ENCODE peak calls at places on chromosome 22, in nine cellular contexts. T is A673; G is testis; L is brain microvascular endothelial cell; Z is HCT116; U is cardiac muscle cell; E is CD4-positive, alpha-beta T cell; C is astrocyte; F is colonic mucosa. B is an unnamed sample.
A peak's percentile ranks its signal among the peaks of the same experiment; 100 is the strongest.

GRCh38 chr22:30826670-30827355 is 132.1 kb downstream of the OSBP2 start:
- DNase-seq in T (no peak), C (no peak), E (no peak), L (no peak), Z (no peak), U (no peak), G (no peak), F (no peak), B (no peak)

GRCh38 chr22:38135133-38135706 is 24.7 kb upstream of the BAIAP2L2 start:
- DNase-seq in T (no peak), E (no peak), G (no peak), Z (peak; percentile 53), C (peak; percentile 80), L (peak; percentile 81), F (no peak), U (peak; percentile 83), B (no peak)

GRCh38 chr22:17093081-17093480 is 8.3 kb downstream of the IL17RA start:
- DNase-seq in T (no peak), C (no peak), F (no peak), U (no peak), Z (no peak), L (no peak), G (no peak), E (no peak), B (no peak)

GRCh38 chr22:21000215-21000986 is 1.5 kb downstream of the THAP7 start:
- DNase-seq in T (no peak), E (no peak), C (no peak), F (no peak), L (no peak), U (peak; percentile 16), G (no peak), Z (no peak), B (no peak)

GRCh38 chr22:40665312-40665711 is 14.0 kb upstream of the MCHR1 start:
- DNase-seq in G (peak; percentile 48), U (peak; percentile 50), Z (no peak), C (peak; percentile 65), L (no peak), T (no peak), F (no peak), E (no peak), B (peak; percentile 65)

GRCh38 chr22:27723150-27723549 is 78.4 kb downstream of the MN1 start:
- DNase-seq in C (no peak), F (no peak), Z (no peak), U (no peak), E (no peak), G (no peak), L (no peak), T (no peak), B (no peak)

GRCh38 chr22:47376901-47377520 is 614.6 kb downstream of the TBC1D22A start:
- DNase-seq in T (no peak), E (no peak), U (no peak), G (no peak), F (no peak), C (no peak), L (no peak), Z (no peak), B (no peak)

GRCh38 chr22:20441631-20442484 is 4.2 kb upstream of the SCARF2 start:
- DNase-seq in E (no peak), T (no peak), Z (no peak), F (no peak), C (no peak), G (no peak), L (no peak), U (peak; percentile 47), B (no peak)

GRCh38 chr22:47020157-47020556 is 257.7 kb downstream of the TBC1D22A start:
- DNase-seq in L (no peak), Z (no peak), G (no peak), T (no peak), C (no peak), U (peak; percentile 26), F (no peak), E (no peak), B (no peak)

GRCh38 chr22:44765571-44766285 is 13.4 kb downstream of the ARHGAP8 start:
- DNase-seq in C (peak; percentile 18), T (no peak), U (peak; percentile 13), E (no peak), Z (no peak), G (no peak), F (no peak), L (no peak), B (no peak)

GRCh38 chr22:30870451-30871345 is 97.9 kb downstream of the MORC2 start:
- DNase-seq in Z (no peak), L (no peak), E (no peak), T (no peak), C (no peak), U (no peak), G (no peak), F (no peak), B (no peak)

GRCh38 chr22:50601669-50602337 is 1.2 kb downstream of the MAPK8IP2 start:
- DNase-seq in U (no peak), E (no peak), G (no peak), T (no peak), Z (no peak), C (no peak), F (no peak), L (no peak), B (no peak)

GRCh38 chr22:50282361-50283144 is 12.4 kb upstream of the MAPK11 start:
- DNase-seq in C (peak; percentile 78), E (no peak), L (peak; percentile 66), F (peak; percentile 77), Z (peak; percentile 77), T (peak; percentile 55), G (no peak), U (peak; percentile 58), B (no peak)

GRCh38 chr22:20299736-20300136 is 20.1 kb downstream of the DGCR6L start:
- DNase-seq in L (no peak), G (peak; percentile 51), F (no peak), C (no peak), Z (no peak), T (no peak), U (peak; percentile 40), E (no peak), B (no peak)

GRCh38 chr22:31091106-31091975 is 10.2 kb downstream of the SMTN start:
- DNase-seq in T (no peak), G (no peak), E (no peak), F (no peak), L (no peak), Z (no peak), U (no peak), C (no peak), B (no peak)

GRCh38 chr22:40749006-40749405 is 69.7 kb downstream of the MCHR1 start:
- DNase-seq in Z (no peak), F (no peak), T (no peak), U (no peak), L (no peak), G (no peak), E (no peak), C (no peak), B (no peak)

GRCh38 chr22:29690481-29690880 is 29.3 kb upstream of the CABP7 start:
- DNase-seq in L (no peak), C (peak; percentile 22), E (no peak), Z (no peak), G (no peak), T (peak; percentile 94), U (no peak), F (no peak), B (no peak)
- TF ChIP-seq CTCF in L (no peak), C (no peak), E (no peak), Z (no peak), G (no peak), T (no peak), U (no peak), F (no peak), B (no peak)

GRCh38 chr22:42645341-42645937 is 3.8 kb downstream of the CYB5R3 start:
- DNase-seq in E (no peak), L (no peak), Z (no peak), T (no peak), G (peak; percentile 69), U (no peak), F (no peak), C (no peak), B (peak; percentile 65)

GRCh38 chr22:42644422-42645340 is 4.3 kb upstream of the ATP5MGL start:
- DNase-seq in C (peak; percentile 22), F (no peak), U (peak; percentile 67), G (peak; percentile 61), T (peak; percentile 48), L (no peak), Z (no peak), E (no peak), B (peak; percentile 75)

GRCh38 chr22:42648017-42648367 is 1.2 kb downstream of the CYB5R3 start:
- DNase-seq in T (no peak), L (no peak), G (no peak), Z (no peak), F (no peak), C (no peak), E (no peak), U (no peak), B (no peak)

GRCh38 chr22:42646569-42647525 is 2.3 kb downstream of the CYB5R3 start:
- DNase-seq in C (peak; percentile 9), T (no peak), G (peak; percentile 84), Z (no peak), U (peak; percentile 68), E (no peak), F (peak; percentile 73), L (no peak), B (peak; percentile 65)

GRCh38 chr22:42645938-42646568 is 3.1 kb downstream of the CYB5R3 start:
- DNase-seq in L (no peak), U (no peak), T (no peak), C (no peak), G (no peak), E (no peak), F (peak; percentile 71), Z (no peak), B (no peak)
- H3K27ac ChIP-seq in L (no peak overlapping the region), U (peak overlapping the region; percentile 84), T (peak overlapping the region; percentile 65), C (no peak overlapping the region), G (peak overlapping the region; percentile 90), E (no peak overlapping the region), F (peak overlapping the region; percentile 65), Z (no peak overlapping the region), B (peak overlapping the region; percentile 96)

DNA sequence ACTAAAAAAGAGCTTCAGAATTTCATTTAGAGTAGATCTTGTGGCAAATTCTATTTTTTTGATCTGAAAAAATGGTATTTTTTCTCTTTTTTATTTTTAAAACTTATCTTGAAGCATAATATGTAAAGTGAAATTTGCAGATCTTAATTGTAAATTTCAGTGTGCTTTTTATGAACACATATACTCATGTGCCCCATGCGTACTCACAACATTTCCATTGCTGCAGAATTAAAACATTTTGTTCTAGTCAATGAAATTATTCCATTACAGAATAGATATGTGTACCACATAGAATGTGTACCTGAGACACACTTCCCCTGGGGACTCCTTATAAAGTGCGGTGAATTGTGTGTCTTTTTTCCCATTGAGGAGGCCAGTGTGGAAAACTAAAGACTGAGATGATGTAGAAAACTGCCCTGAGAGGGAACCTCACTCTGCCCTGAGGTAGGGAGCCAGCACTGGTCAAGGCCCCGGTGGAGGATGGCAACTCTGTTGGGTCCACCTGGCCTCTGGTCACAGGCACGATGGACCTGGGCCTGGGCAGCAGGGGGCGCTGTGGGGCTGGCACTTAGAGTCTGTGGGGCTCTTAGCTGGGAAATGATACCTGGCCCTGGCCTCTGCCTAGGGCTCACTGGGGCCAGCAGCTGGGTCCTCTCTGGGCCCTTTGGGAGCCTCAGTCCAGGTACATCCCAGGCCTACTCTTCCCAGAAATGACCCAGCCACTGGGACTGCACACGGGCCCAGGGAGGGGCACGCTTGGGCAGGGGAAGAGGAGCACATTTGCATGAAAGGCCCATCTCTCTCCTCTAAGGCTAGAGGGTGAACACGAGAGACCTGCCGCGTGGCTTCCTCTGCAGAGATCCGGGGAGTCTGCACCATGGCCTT is 77.9 kb upstream of the TOP3B start:
- DNase-seq in T (peak; percentile 48), G (peak; percentile 83), F (peak; percentile 56), E (peak; percentile 15), L (peak; percentile 21), C (no peak), Z (peak; percentile 22), U (peak; percentile 53), B (no peak)
- H3K27me3 ChIP-seq in T (peaks cover 19% of the 10 kb centered on the region), G (no peaks in the 10 kb centered on the region), F (no peaks in the 10 kb centered on the region), E (peaks cover 15% of the 10 kb centered on the region), L (peaks cover 34% of the 10 kb centered on the region), C (peaks cover 20% of the 10 kb centered on the region), Z (peaks cover 8% of the 10 kb centered on the region), U (peaks cover 35% of the 10 kb centered on the region), B (no peaks in the 10 kb centered on the region)

GRCh38 chr22:24178502-24179440 is 2.5 kb upstream of the SUSD2 start:
- DNase-seq in U (no peak), Z (no peak), L (no peak), F (no peak), C (no peak), G (no peak), T (peak; percentile 56), E (no peak), B (no peak)
- TF ChIP-seq CTCF in U (peak; percentile 42), Z (peak; percentile 17), L (peak; percentile 68), F (no peak), C (peak; percentile 29), G (no peak), T (peak; percentile 49), E (peak; percentile 21), B (no peak)